ENCODE peak calls at places on chromosomes 5 and 9, in ten cellular contexts. One of them, this sample, is unnamed.

GRCh38 chr5:39948867-39949468 is 524.2 kb upstream of the DAB2 start:
- DNase-seq in amygdala: peak
- DNase-seq in A549: peak
- DNase-seq in pons: peak
- DNase-seq in fibroblast of gingiva: peak
- DNase-seq in RCC 7860: peak
- DNase-seq in stimulated activated CD4-positive, alpha-beta T cell treated with anti-CD3 and anti-CD28 coated beads, TNF-alpha, amount 100 ng/mL, for 24 hours: peak
- DNase-seq in memory B cell: peak
- DNase-seq in HEK293T: peak
- DNase-seq in anterior cingulate cortex: no peak
- DNase-seq in this sample: no peak

GRCh38 chr9:38037981-38038306 is 31.1 kb downstream of the SHB start:
- DNase-seq in amygdala: no peak
- DNase-seq in A549: no peak
- DNase-seq in pons: no peak
- DNase-seq in fibroblast of gingiva: no peak
- DNase-seq in RCC 7860: no peak
- DNase-seq in stimulated activated CD4-positive, alpha-beta T cell treated with anti-CD3 and anti-CD28 coated beads, TNF-alpha, amount 100 ng/mL, for 24 hours: no peak
- DNase-seq in memory B cell: no peak
- DNase-seq in HEK293T: no peak
- DNase-seq in anterior cingulate cortex: no peak
- DNase-seq in this sample: no peak

GRCh38 chr9:3962467-3962866 is 337.4 kb downstream of the GLIS3 start:
- DNase-seq in amygdala: no peak
- DNase-seq in A549: peak
- DNase-seq in pons: no peak
- DNase-seq in fibroblast of gingiva: peak
- DNase-seq in RCC 7860: no peak
- DNase-seq in stimulated activated CD4-positive, alpha-beta T cell treated with anti-CD3 and anti-CD28 coated beads, TNF-alpha, amount 100 ng/mL, for 24 hours: no peak
- DNase-seq in memory B cell: no peak
- DNase-seq in HEK293T: no peak
- DNase-seq in anterior cingulate cortex: no peak
- DNase-seq in this sample: no peak

GRCh38 chr5:74371621-74372020 is 268.9 kb downstream of the ENC1 start:
- DNase-seq in amygdala: no peak
- DNase-seq in A549: no peak
- DNase-seq in pons: no peak
- DNase-seq in fibroblast of gingiva: no peak
- DNase-seq in RCC 7860: no peak
- DNase-seq in stimulated activated CD4-positive, alpha-beta T cell treated with anti-CD3 and anti-CD28 coated beads, TNF-alpha, amount 100 ng/mL, for 24 hours: no peak
- DNase-seq in memory B cell: no peak
- DNase-seq in HEK293T: no peak
- DNase-seq in anterior cingulate cortex: no peak
- DNase-seq in this sample: no peak

GRCh38 chr9:131361202-131361833 is 32.6 kb upstream of the PRRC2B start:
- DNase-seq in amygdala: no peak
- DNase-seq in A549: peak
- DNase-seq in pons: peak
- DNase-seq in fibroblast of gingiva: no peak
- DNase-seq in RCC 7860: peak
- DNase-seq in stimulated activated CD4-positive, alpha-beta T cell treated with anti-CD3 and anti-CD28 coated beads, TNF-alpha, amount 100 ng/mL, for 24 hours: no peak
- DNase-seq in memory B cell: no peak
- DNase-seq in HEK293T: no peak
- DNase-seq in anterior cingulate cortex: no peak
- DNase-seq in this sample: no peak

GRCh38 chr9:26863074-26863473 is 29.5 kb downstream of the CAAP1 start:
- DNase-seq in amygdala: no peak
- DNase-seq in A549: peak
- DNase-seq in pons: peak
- DNase-seq in fibroblast of gingiva: peak
- DNase-seq in RCC 7860: no peak
- DNase-seq in stimulated activated CD4-positive, alpha-beta T cell treated with anti-CD3 and anti-CD28 coated beads, TNF-alpha, amount 100 ng/mL, for 24 hours: no peak
- DNase-seq in memory B cell: no peak
- DNase-seq in HEK293T: no peak
- DNase-seq in anterior cingulate cortex: no peak
- DNase-seq in this sample: no peak

GRCh38 chr5:41413067-41413466 is 97.3 kb downstream of the PLCXD3 start:
- DNase-seq in amygdala: no peak
- DNase-seq in A549: no peak
- DNase-seq in pons: no peak
- DNase-seq in fibroblast of gingiva: no peak
- DNase-seq in RCC 7860: no peak
- DNase-seq in stimulated activated CD4-positive, alpha-beta T cell treated with anti-CD3 and anti-CD28 coated beads, TNF-alpha, amount 100 ng/mL, for 24 hours: no peak
- DNase-seq in memory B cell: no peak
- DNase-seq in HEK293T: no peak
- DNase-seq in anterior cingulate cortex: no peak
- DNase-seq in this sample: no peak

GRCh38 chr9:130331573-130331972 is 66.0 kb downstream of the HMCN2 start:
- DNase-seq in amygdala: no peak
- DNase-seq in A549: peak
- DNase-seq in pons: no peak
- DNase-seq in fibroblast of gingiva: no peak
- DNase-seq in RCC 7860: no peak
- DNase-seq in stimulated activated CD4-positive, alpha-beta T cell treated with anti-CD3 and anti-CD28 coated beads, TNF-alpha, amount 100 ng/mL, for 24 hours: no peak
- DNase-seq in memory B cell: no peak
- DNase-seq in HEK293T: no peak
- DNase-seq in anterior cingulate cortex: no peak
- DNase-seq in this sample: no peak

GRCh38 chr5:93581738-93582414 is 857 bp upstream of the NR2F1-AS1 start:
- DNase-seq in amygdala: no peak
- DNase-seq in A549: peak
- DNase-seq in pons: no peak
- DNase-seq in fibroblast of gingiva: peak
- DNase-seq in RCC 7860: peak
- DNase-seq in stimulated activated CD4-positive, alpha-beta T cell treated with anti-CD3 and anti-CD28 coated beads, TNF-alpha, amount 100 ng/mL, for 24 hours: no peak
- DNase-seq in memory B cell: no peak
- DNase-seq in HEK293T: no peak
- DNase-seq in anterior cingulate cortex: no peak
- DNase-seq in this sample: no peak

GRCh38 chr9:72467766-72468738 is 53.4 kb upstream of the TMC1 start:
- DNase-seq in amygdala: no peak
- DNase-seq in A549: no peak
- DNase-seq in pons: no peak
- DNase-seq in fibroblast of gingiva: no peak
- DNase-seq in RCC 7860: no peak
- DNase-seq in stimulated activated CD4-positive, alpha-beta T cell treated with anti-CD3 and anti-CD28 coated beads, TNF-alpha, amount 100 ng/mL, for 24 hours: no peak
- DNase-seq in memory B cell: no peak
- DNase-seq in HEK293T: no peak
- DNase-seq in anterior cingulate cortex: no peak
- DNase-seq in this sample: no peak

GRCh38 chr5:150227606-150228273 is 37.9 kb downstream of the SLC6A7 start:
- DNase-seq in amygdala: no peak
- DNase-seq in A549: peak
- DNase-seq in pons: no peak
- DNase-seq in fibroblast of gingiva: peak
- DNase-seq in RCC 7860: no peak
- DNase-seq in stimulated activated CD4-positive, alpha-beta T cell treated with anti-CD3 and anti-CD28 coated beads, TNF-alpha, amount 100 ng/mL, for 24 hours: no peak
- DNase-seq in memory B cell: no peak
- DNase-seq in HEK293T: no peak
- DNase-seq in anterior cingulate cortex: no peak
- DNase-seq in this sample: no peak

GRCh38 chr9:116663588-116663987 is 23.5 kb upstream of the TRIM32 start:
- DNase-seq in amygdala: no peak
- DNase-seq in A549: no peak
- DNase-seq in pons: no peak
- DNase-seq in fibroblast of gingiva: no peak
- DNase-seq in RCC 7860: no peak
- DNase-seq in stimulated activated CD4-positive, alpha-beta T cell treated with anti-CD3 and anti-CD28 coated beads, TNF-alpha, amount 100 ng/mL, for 24 hours: no peak
- DNase-seq in memory B cell: no peak
- DNase-seq in HEK293T: no peak
- DNase-seq in anterior cingulate cortex: no peak
- DNase-seq in this sample: no peak

GRCh38 chr5:33487256-33487655 is 46.5 kb downstream of the TARS1 start:
- DNase-seq in amygdala: no peak
- DNase-seq in A549: no peak
- DNase-seq in pons: no peak
- DNase-seq in fibroblast of gingiva: no peak
- DNase-seq in RCC 7860: no peak
- DNase-seq in stimulated activated CD4-positive, alpha-beta T cell treated with anti-CD3 and anti-CD28 coated beads, TNF-alpha, amount 100 ng/mL, for 24 hours: no peak
- DNase-seq in memory B cell: no peak
- DNase-seq in HEK293T: no peak
- DNase-seq in anterior cingulate cortex: no peak
- DNase-seq in this sample: no peak

GRCh38 chr5:73591102-73591695 is 25.7 kb downstream of the UTP15 start:
- DNase-seq in amygdala: peak
- DNase-seq in A549: peak
- DNase-seq in pons: peak
- DNase-seq in fibroblast of gingiva: peak
- DNase-seq in RCC 7860: peak
- DNase-seq in stimulated activated CD4-positive, alpha-beta T cell treated with anti-CD3 and anti-CD28 coated beads, TNF-alpha, amount 100 ng/mL, for 24 hours: peak
- DNase-seq in memory B cell: peak
- DNase-seq in HEK293T: peak
- DNase-seq in anterior cingulate cortex: no peak
- DNase-seq in this sample: no peak

GRCh38 chr5:73606206-73606753 is 19.7 kb upstream of the ARHGEF28 start:
- DNase-seq in amygdala: no peak
- DNase-seq in A549: no peak
- DNase-seq in pons: no peak
- DNase-seq in fibroblast of gingiva: peak
- DNase-seq in RCC 7860: no peak
- DNase-seq in stimulated activated CD4-positive, alpha-beta T cell treated with anti-CD3 and anti-CD28 coated beads, TNF-alpha, amount 100 ng/mL, for 24 hours: no peak
- DNase-seq in memory B cell: no peak
- DNase-seq in HEK293T: no peak
- DNase-seq in anterior cingulate cortex: no peak
- DNase-seq in this sample: no peak

GRCh38 chr5:1748271-1748670 is 51.4 kb downstream of the MRPL36 start:
- DNase-seq in amygdala: no peak
- DNase-seq in A549: no peak
- DNase-seq in pons: no peak
- DNase-seq in fibroblast of gingiva: no peak
- DNase-seq in RCC 7860: no peak
- DNase-seq in stimulated activated CD4-positive, alpha-beta T cell treated with anti-CD3 and anti-CD28 coated beads, TNF-alpha, amount 100 ng/mL, for 24 hours: no peak
- DNase-seq in memory B cell: no peak
- DNase-seq in HEK293T: no peak
- DNase-seq in anterior cingulate cortex: no peak
- DNase-seq in this sample: no peak

GRCh38 chr5:122849746-122850145 is 4.3 kb downstream of the SNX24 start:
- DNase-seq in amygdala: no peak
- DNase-seq in A549: no peak
- DNase-seq in pons: peak
- DNase-seq in fibroblast of gingiva: no peak
- DNase-seq in RCC 7860: peak
- DNase-seq in stimulated activated CD4-positive, alpha-beta T cell treated with anti-CD3 and anti-CD28 coated beads, TNF-alpha, amount 100 ng/mL, for 24 hours: no peak
- DNase-seq in memory B cell: no peak
- DNase-seq in HEK293T: no peak
- DNase-seq in anterior cingulate cortex: no peak
- DNase-seq in this sample: no peak